ENCODE peak calls at places on chromosome 21, in ten cellular contexts. N is ovary, C is PC-9, U is RWPE2, K is Panc1, P is heart left ventricle, F is neural progenitor cell, R is OCI-LY7, T is K562, D is uterus. V is an unnamed sample. For H3K4me1, the result is how much of the 10 kb centered on the place peaks cover.

GRCh38 chr21:35420658-35421057 is 371.6 kb upstream of the RUNX1 start:
- DNase-seq in P (no peak), D (no peak), N (no peak), K (no peak), U (no peak), T (no peak), F (no peak), C (no peak), R (no peak), V (no peak)

GRCh38 chr21:16082038-16082816 is 352.4 kb downstream of the USP25 start:
- DNase-seq in N (no peak), U (no peak), R (peak), P (no peak), F (peak), T (no peak), D (no peak), K (no peak), C (no peak), V (no peak)

GRCh38 chr21:26743524-26743923 is 101.7 kb downstream of the ADAMTS1 start:
- DNase-seq in F (no peak), R (no peak), U (no peak), D (no peak), C (no peak), P (no peak), N (no peak), K (no peak), T (no peak), V (no peak)

GRCh38 chr21:28893687-28894086 is 99.0 kb downstream of the LTN1 start:
- DNase-seq in C (no peak), P (no peak), T (no peak), D (no peak), K (no peak), U (no peak), F (no peak), N (no peak), R (no peak), V (no peak)

GRCh38 chr21:19048088-19048672 is 644.6 kb upstream of the TMPRSS15 start:
- DNase-seq in C (no peak), F (no peak), K (no peak), R (no peak), U (no peak), T (no peak), N (no peak), P (no peak), D (no peak), V (no peak)

GRCh38 chr21:34888569-34889286 is 160.4 kb downstream of the RUNX1 start:
- DNase-seq in P (peak), K (no peak), R (peak), C (peak), F (peak), T (peak), N (peak), U (peak), D (peak), V (peak)

GRCh38 chr21:23507501-23507900 is 2099.8 kb downstream of the MRPL39 start:
- DNase-seq in D (no peak), P (no peak), R (no peak), C (no peak), F (no peak), N (no peak), U (no peak), T (no peak), K (no peak), V (no peak)

GRCh38 chr21:28810826-28811524 is 181.7 kb downstream of the LTN1 start:
- DNase-seq in P (no peak), N (no peak), U (no peak), R (no peak), K (no peak), D (no peak), T (no peak), C (no peak), F (no peak), V (no peak)

GRCh38 chr21:30446969-30447368 is 6.9 kb downstream of the KRTAP15-1 start:
- DNase-seq in F (no peak), U (no peak), P (no peak), T (no peak), R (no peak), C (no peak), K (no peak), N (no peak), D (no peak), V (no peak)

GRCh38 chr21:31193761-31194160 is 150.3 kb downstream of the TIAM1 start:
- DNase-seq in N (no peak), F (peak), C (no peak), U (no peak), P (no peak), D (no peak), T (no peak), K (no peak), R (no peak), V (no peak)

GRCh38 chr21:41361786-41362604 is at the start of gene MX2:
- DNase-seq in N (peak), C (peak), P (peak), T (no peak), U (no peak), D (peak), R (peak), F (no peak), K (no peak), V (peak)

GRCh38 chr21:32611471-32611997 is 643 bp downstream of the CFAP298 start:
- DNase-seq in T (peak), P (no peak), F (peak), N (no peak), C (peak), U (no peak), D (no peak), R (peak), K (no peak), V (no peak)

GRCh38 chr21:26736449-26736848 is 108.8 kb downstream of the ADAMTS1 start:
- DNase-seq in R (no peak), D (no peak), F (no peak), U (no peak), P (no peak), C (no peak), K (no peak), N (no peak), T (no peak), V (no peak)

GRCh38 chr21:28900481-28900880 is 92.2 kb downstream of the LTN1 start:
- DNase-seq in R (no peak), D (no peak), N (no peak), K (no peak), F (no peak), P (no peak), T (no peak), U (no peak), C (no peak), V (no peak)

DNA sequence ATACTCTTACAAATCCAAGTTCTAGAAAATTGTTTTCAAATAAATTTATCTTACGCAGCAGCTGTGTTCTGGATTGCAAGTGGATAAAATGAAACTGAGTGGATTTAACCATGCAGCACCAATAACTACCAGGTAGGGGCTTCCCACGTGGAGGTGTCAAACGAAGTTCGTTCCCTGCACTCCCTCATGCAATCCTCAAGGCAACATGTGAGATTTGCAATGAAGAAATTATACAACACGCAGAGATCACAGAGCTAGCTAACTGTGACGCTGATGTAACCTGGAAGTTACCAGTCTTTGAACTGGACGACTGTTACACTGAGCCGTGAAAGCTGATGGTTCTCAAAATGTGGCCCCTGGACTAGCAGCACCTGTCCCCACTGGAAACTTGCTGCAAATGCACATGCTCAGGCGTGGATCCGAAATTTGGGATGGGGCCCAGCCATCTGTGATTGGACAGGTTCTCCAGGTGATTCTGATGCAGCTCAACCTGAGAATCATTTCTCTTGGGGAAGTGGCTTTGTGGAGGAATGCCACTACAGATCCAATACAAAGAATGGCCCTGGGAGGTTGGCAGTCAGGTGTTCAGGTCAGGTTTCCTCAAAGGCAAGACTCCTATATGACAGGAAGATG is 36.3 kb downstream of the RSPH1 start:
- DNase-seq in N (no peak), F (no peak), P (no peak), R (no peak), K (no peak), D (no peak), U (no peak), T (no peak), C (no peak), V (no peak)
- H3K4me1 ChIP-seq in N (under half), F (under half), P (under half), R (half or more), K (under half), D (under half), U (under half), T (under half), C (under half), V (under half)

GRCh38 chr21:38668501-38668900 is 137.2 kb upstream of the ETS2 start:
- DNase-seq in D (no peak), R (no peak), K (no peak), T (no peak), C (no peak), U (no peak), P (no peak), F (no peak), N (no peak), V (no peak)
- TF ChIP-seq CTCF in D (no peak), R (no peak), K (no peak), T (no peak), C (no peak), U (no peak), P (no peak), F (no peak), N (no peak), V (no peak)

DNA sequence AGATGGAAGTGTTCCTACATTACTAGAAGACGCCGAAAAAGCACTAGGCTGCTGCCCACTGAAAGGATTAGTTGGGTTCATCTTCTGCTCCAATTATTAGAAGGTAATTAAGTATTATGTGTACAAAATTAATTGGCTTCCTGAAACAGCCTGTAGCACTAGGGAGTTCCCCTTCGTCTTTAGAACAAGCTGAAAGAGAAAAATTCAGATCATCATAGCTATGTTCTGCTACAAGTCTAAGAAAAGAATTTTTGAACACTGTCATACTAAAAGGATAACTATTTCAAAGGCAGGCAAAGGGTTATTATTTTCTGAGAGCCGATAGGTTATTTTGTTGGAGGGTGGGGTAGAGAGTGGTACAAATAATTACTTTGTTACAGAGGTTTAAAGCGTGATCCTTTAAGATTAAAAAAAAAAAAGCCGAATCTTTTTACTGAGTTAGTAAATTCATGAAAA is at the start of gene MCM3AP:
- DNase-seq in P (no peak), U (no peak), N (no peak), R (no peak), T (no peak), K (no peak), D (no peak), C (no peak), F (no peak), V (no peak)
- H3K4me1 ChIP-seq in P (half or more), U (under half), N (under half), R (under half), T (under half), K (under half), D (under half), C (under half), F (under half), V (half or more)

GRCh38 chr21:36429672-36430546 is 44.7 kb downstream of the CHAF1B start:
- DNase-seq in R (no peak), F (peak), D (peak), K (peak), T (peak), P (peak), U (peak), N (peak), C (peak), V (peak)
- TF ChIP-seq CTCF in R (no peak), F (peak), D (no peak), K (no peak), T (no peak), P (no peak), U (peak), N (peak), C (no peak), V (peak)

DNA sequence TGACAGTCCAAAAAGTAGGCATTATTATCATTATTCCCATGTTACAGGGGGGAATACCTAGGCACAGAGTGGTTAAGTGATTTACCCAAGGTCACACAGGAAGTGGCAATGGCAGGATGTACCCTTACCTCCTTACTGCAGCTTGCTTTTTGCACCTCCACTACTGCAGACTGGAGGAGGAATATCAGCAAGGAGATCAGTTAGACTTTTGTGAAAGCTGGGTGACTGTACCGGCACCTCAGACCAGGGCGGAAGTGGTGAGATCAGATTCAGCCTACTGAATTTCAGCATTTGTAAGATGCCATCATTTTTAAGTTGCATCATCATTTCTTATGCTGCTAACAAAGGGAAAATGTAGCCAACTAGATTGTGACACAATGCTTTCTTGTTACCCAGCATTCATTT is 4.5 kb downstream of the ADARB1 start:
- DNase-seq in K (no peak), C (no peak), F (no peak), D (no peak), P (no peak), R (no peak), T (no peak), N (no peak), U (no peak), V (no peak)
- H3K4me1 ChIP-seq in K (under half), C (under half), F (under half), D (under half), P (under half), R (under half), T (under half), N (under half), U (under half), V (under half)

GRCh38 chr21:38471766-38472165 is 26.5 kb downstream of the ERG start:
- DNase-seq in U (no peak), F (no peak), P (no peak), C (no peak), K (no peak), R (no peak), T (no peak), N (no peak), D (no peak), V (no peak)

GRCh38 chr21:38467369-38467768 is 30.9 kb downstream of the ERG start:
- DNase-seq in U (no peak), K (no peak), D (no peak), P (no peak), N (no peak), C (no peak), R (no peak), T (no peak), F (no peak), V (no peak)

GRCh38 chr21:38470762-38471161 is 27.5 kb downstream of the ERG start:
- DNase-seq in K (no peak), U (no peak), C (no peak), T (no peak), F (no peak), R (no peak), D (no peak), N (no peak), P (no peak), V (no peak)

GRCh38 chr21:38468989-38469388 is 29.3 kb downstream of the ERG start:
- DNase-seq in P (no peak), R (no peak), U (no peak), C (no peak), K (no peak), D (no peak), F (no peak), N (no peak), T (no peak), V (no peak)

DNA sequence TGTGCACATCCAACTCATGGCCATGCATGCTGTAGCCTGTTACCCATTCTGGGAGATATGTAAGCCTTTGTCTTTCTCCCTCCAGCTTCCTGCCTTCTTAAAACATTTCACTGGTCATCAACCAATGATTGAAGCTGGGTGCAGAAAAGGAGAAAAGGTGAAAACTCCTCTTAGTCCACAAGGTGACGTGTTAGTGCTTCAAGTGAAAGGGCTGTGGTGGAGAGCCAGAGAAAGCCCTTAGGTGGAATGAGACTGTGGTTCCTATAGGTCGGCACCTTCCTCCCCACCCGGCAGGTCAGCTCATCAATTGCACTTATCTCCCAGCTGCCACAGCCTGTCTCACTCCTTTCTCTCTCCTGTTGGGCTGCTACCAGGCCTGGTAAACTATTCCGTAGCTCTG is 30.4 kb downstream of the ERG start:
- DNase-seq in R (no peak), P (no peak), D (no peak), T (no peak), N (no peak), F (no peak), K (no peak), U (no peak), C (no peak), V (no peak)
- TF ChIP-seq CTCF in R (no peak), P (no peak), D (no peak), T (peak), N (no peak), F (no peak), K (no peak), U (no peak), C (no peak), V (no peak)

GRCh38 chr21:42722153-42722552 is 68.7 kb downstream of the PDE9A start:
- DNase-seq in P (no peak), K (no peak), U (no peak), N (no peak), C (no peak), T (no peak), R (no peak), F (no peak), D (no peak), V (no peak)

GRCh38 chr21:42721341-42721824 is 68.0 kb downstream of the PDE9A start:
- DNase-seq in U (no peak), R (no peak), D (peak), C (no peak), P (no peak), F (no peak), K (no peak), T (no peak), N (no peak), V (no peak)

GRCh38 chr21:42722808-42723470 is 69.5 kb downstream of the PDE9A start:
- DNase-seq in P (no peak), C (no peak), N (no peak), K (no peak), D (no peak), U (no peak), F (no peak), T (no peak), R (no peak), V (no peak)

GRCh38 chr21:42724226-42724920 is 71.0 kb downstream of the PDE9A start:
- DNase-seq in R (no peak), T (no peak), C (peak), P (peak), F (no peak), K (no peak), N (no peak), U (no peak), D (no peak), V (no peak)

GRCh38 chr21:42725416-42725930 is 72.1 kb downstream of the PDE9A start:
- DNase-seq in R (no peak), C (no peak), D (no peak), F (no peak), N (no peak), T (no peak), U (no peak), P (no peak), K (no peak), V (no peak)
- H3K4me1 ChIP-seq in R (under half), C (under half), D (under half), F (under half), N (under half), T (under half), U (under half), P (under half), K (under half), V (under half)

GRCh38 chr21:36705679-36706481 is 7.0 kb downstream of the SIM2 start:
- DNase-seq in K (no peak), D (no peak), C (no peak), P (no peak), R (no peak), U (no peak), N (no peak), F (peak), T (peak), V (no peak)
- TF ChIP-seq CTCF in K (no peak), D (no peak), C (no peak), P (no peak), R (no peak), U (peak), N (no peak), F (peak), T (peak), V (no peak)